ENCODE peak calls at places on chromosomes 5 and 9, in four cellular contexts. R is HepG2, M is Panc1, E is K562. K is an unnamed sample.

GRCh38 chr5:126274396-126274795 is 148.8 kb upstream of the GRAMD2B start:
- DNase-seq in E (no peak), M (no peak), R (no peak), K (no peak)

GRCh38 chr9:91424403-91425176 is 958 bp upstream of the NFIL3 start:
- DNase-seq in M (no peak), R (peak; percentile 48), E (peak; percentile 83), K (no peak)

GRCh38 chr5:43078956-43079355 is 38.8 kb upstream of the ANXA2R start:
- DNase-seq in E (peak; percentile 71), M (no peak), R (no peak), K (no peak)

GRCh38 chr5:80998590-80998979 is 38.4 kb downstream of the RASGRF2 start:
- DNase-seq in M (no peak), R (no peak), E (no peak), K (no peak)

GRCh38 chr5:142283304-142283703 is 41.5 kb downstream of the SPRY4 start:
- DNase-seq in R (no peak), E (no peak), M (no peak), K (no peak)

GRCh38 chr5:114018178-114018577 is 343.7 kb upstream of the KCNN2 start:
- DNase-seq in M (no peak), R (peak; percentile 1), E (no peak), K (no peak)

GRCh38 chr9:84136119-84136868 is 155.7 kb downstream of the RMI1 start:
- DNase-seq in E (no peak), M (no peak), R (no peak), K (no peak)

GRCh38 chr9:138072161-138072842 is 194.7 kb downstream of the CACNA1B start:
- DNase-seq in R (no peak), E (no peak), M (no peak), K (no peak)

GRCh38 chr5:124747770-124748686 is 1.6 kb upstream of the ZNF608 start:
- DNase-seq in R (no peak), M (no peak), E (no peak), K (no peak)

GRCh38 chr5:173881811-173882575 is 6.2 kb upstream of the CPEB4 start:
- DNase-seq in R (no peak), E (no peak), M (no peak), K (no peak)

GRCh38 chr5:143525176-143525575 is 121.7 kb upstream of the NR3C1 start:
- DNase-seq in R (no peak), M (no peak), E (no peak), K (no peak)

GRCh38 chr5:638501-639252 is 26.5 kb downstream of the CEP72 start:
- DNase-seq in R (no peak), M (no peak), E (no peak), K (no peak)

GRCh38 chr5:91474201-91474600 is 91.1 kb upstream of the ARRDC3 start:
- DNase-seq in E (no peak), R (no peak), M (no peak), K (no peak)

GRCh38 chr9:33233659-33234335 is 6.2 kb upstream of the SPINK4 start:
- DNase-seq in E (no peak), M (peak; percentile 54), R (no peak), K (peak; percentile 95)

GRCh38 chr5:23639326-23639725 is 131.9 kb downstream of the PRDM9 start:
- DNase-seq in E (no peak), R (no peak), M (no peak), K (no peak)

GRCh38 chr9:20030671-20031070 is 241.8 kb upstream of the SLC24A2 start:
- DNase-seq in M (no peak), R (no peak), E (no peak), K (no peak)

GRCh38 chr9:96485280-96485679 is 35.3 kb downstream of the HABP4 start:
- DNase-seq in M (no peak), E (no peak), R (no peak), K (no peak)

GRCh38 chr5:1390861-1391600 is 46.1 kb upstream of the CLPTM1L start:
- DNase-seq in R (no peak), E (no peak), M (no peak), K (no peak)

DNA sequence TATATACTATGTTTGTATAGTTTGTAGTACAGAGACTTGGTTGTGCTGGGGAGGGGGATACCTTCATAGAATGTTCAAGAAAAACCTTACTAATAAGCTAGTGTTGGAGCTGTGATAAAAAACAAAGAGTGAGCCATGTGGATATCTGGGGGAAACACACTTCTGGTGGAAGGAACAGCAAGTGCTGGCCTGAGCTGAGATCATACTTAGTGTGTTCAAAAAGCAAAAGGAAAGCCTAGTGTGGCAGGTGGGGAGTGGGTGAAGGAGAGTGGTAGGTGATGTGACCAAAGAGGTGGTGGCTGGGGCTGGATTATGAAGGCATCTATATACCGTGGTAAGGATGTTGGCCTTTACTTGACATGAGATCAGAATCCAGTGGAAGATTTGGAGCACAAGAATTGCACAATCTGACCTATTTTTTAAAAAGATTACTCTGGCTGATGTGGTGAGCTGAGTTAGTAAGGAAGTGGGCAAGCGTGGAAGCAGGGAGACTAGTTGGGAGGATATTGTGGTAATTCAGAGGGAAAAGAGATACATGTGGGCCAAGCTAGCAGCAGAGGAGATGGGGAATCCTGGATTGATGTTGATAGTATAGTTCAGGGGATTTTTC is 26.6 kb downstream of the PALM2AKAP2 start:
- DNase-seq in R (no peak), E (no peak), M (no peak), K (no peak)
- TF ChIP-seq TCF7L2 in R (no peak), E (no peak), M (no peak), K (no peak)

GRCh38 chr5:138649775-138650174 is 74.6 kb upstream of the HSPA9 start:
- DNase-seq in R (no peak), M (no peak), E (no peak), K (no peak)
- TF ChIP-seq TCF7L2 in R (no peak), M (no peak), E (no peak), K (no peak)

GRCh38 chr9:1726993-1727759 is 288.0 kb upstream of the SMARCA2 start:
- DNase-seq in M (no peak), E (no peak), R (no peak), K (no peak)

GRCh38 chr9:1723616-1724015 is 291.5 kb upstream of the SMARCA2 start:
- DNase-seq in R (no peak), M (no peak), E (no peak), K (no peak)

GRCh38 chr9:1721219-1721618 is 293.9 kb upstream of the SMARCA2 start:
- DNase-seq in E (no peak), M (no peak), R (no peak), K (no peak)

GRCh38 chr9:1718836-1719235 is 296.3 kb upstream of the SMARCA2 start:
- DNase-seq in E (no peak), R (no peak), M (no peak), K (no peak)

DNA sequence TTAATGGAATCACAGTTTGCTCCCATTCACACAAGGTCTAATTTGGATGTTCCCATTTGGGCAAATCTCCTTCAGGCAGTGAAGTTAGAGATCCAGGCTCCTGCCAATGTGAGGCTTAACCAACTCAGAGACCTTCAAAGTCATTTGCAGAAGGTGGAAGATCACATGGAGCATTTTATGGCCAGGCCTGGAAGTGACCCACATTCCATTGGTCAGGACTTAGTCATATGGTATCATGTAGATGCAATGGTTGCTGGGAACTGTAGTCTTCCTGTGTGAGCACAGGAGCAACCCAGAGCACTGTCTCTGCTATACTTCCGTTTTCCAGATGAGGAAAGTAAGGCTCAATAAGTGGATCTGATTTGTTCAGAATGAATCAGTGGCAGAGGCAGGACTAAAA is 292.7 kb upstream of the SMARCA2 start:
- DNase-seq in M (no peak), R (no peak), E (no peak), K (no peak)
- TF ChIP-seq TCF7L2 in M (no peak), R (no peak), E (no peak), K (no peak)

GRCh38 chr9:121800376-121800775 is 148.9 kb downstream of the DAB2IP start:
- DNase-seq in M (no peak), R (no peak), E (no peak), K (no peak)

GRCh38 chr9:121797056-121797455 is 145.6 kb downstream of the DAB2IP start:
- DNase-seq in M (no peak), E (no peak), R (no peak), K (no peak)

GRCh38 chr9:121802753-121803152 is 151.3 kb downstream of the DAB2IP start:
- DNase-seq in E (no peak), M (no peak), R (no peak), K (no peak)

DNA sequence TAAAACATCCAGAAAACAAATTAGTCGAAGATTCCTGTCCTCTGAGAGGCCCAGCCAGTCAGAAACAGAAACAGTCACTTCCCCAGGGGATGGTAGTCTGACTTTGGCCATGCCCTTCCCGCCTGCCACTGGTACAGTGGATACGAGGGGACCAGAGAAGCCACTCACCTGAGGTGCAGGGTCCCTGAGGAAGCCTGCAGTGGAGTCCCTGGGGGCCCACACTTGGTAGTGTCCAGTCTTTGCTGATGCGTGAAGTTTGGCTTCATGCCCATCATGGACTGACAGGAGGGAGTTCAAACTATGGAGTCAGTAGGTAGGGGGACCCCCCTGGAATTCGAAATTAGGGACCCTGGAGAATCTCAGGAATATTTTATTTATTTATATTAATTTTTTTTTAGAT is 147.5 kb downstream of the DAB2IP start:
- DNase-seq in R (no peak), E (no peak), M (no peak), K (no peak)
- TF ChIP-seq TCF7L2 in R (no peak), E (no peak), M (no peak), K (no peak)

GRCh38 chr9:27212621-27213020 is 84.3 kb downstream of the EQTN start:
- DNase-seq in M (no peak), E (no peak), R (no peak), K (no peak)

GRCh38 chr9:27206041-27206440 is 90.9 kb downstream of the EQTN start:
- DNase-seq in E (no peak), M (no peak), R (no peak), K (no peak)

GRCh38 chr9:27212191-27212590 is 84.8 kb downstream of the EQTN start:
- DNase-seq in M (no peak), E (no peak), R (no peak), K (no peak)

GRCh38 chr9:27210588-27210987 is 86.4 kb downstream of the EQTN start:
- DNase-seq in E (peak; percentile 5), M (no peak), R (no peak), K (no peak)

GRCh38 chr9:27209034-27209433 is 87.9 kb downstream of the EQTN start:
- DNase-seq in R (no peak), E (no peak), M (no peak), K (no peak)
- TF ChIP-seq TCF7L2 in R (no peak), E (no peak), M (no peak), K (no peak)

GRCh38 chr9:16619341-16619740 is 251.1 kb downstream of the BNC2 start:
- DNase-seq in M (no peak), R (no peak), E (no peak), K (no peak)
- TF ChIP-seq TCF7L2 in M (no peak), R (no peak), E (no peak), K (no peak)

GRCh38 chr5:158317507-158317906 is 458.6 kb upstream of the CLINT1 start:
- DNase-seq in M (no peak), R (no peak), E (no peak), K (no peak)
- TF ChIP-seq TCF7L2 in M (no peak), R (no peak), E (no peak), K (no peak)

GRCh38 chr5:78467744-78468357 is 107.4 kb downstream of the SCAMP1 start:
- DNase-seq in E (peak; percentile 44), M (peak; percentile 17), R (peak; percentile 31), K (no peak)
- TF ChIP-seq TCF7L2 in E (no peak), M (no peak), R (no peak), K (no peak)

GRCh38 chr5:41289970-41290464 is 76.7 kb upstream of the C6 start:
- DNase-seq in R (no peak), E (no peak), M (no peak), K (no peak)
- TF ChIP-seq TCF7L2 in R (no peak), E (no peak), M (no peak), K (no peak)